ENCODE peak calls at places on chromosomes 7 and 10, in five cellular contexts. E is hippocampal formation; S is pancreas; B is activated effector memory CD4-positive, alpha-beta T cell treated with Interleukin-2 at 50 U/mL for 16 hours; O is NCI-H1417. Y is an unnamed sample.

GRCh38 chr7:130393799-130394411 is 13.6 kb downstream of the CPA1 start:
- DNase-seq in E (no peak), O (no peak), S (no peak), B (no peak), Y (no peak)

GRCh38 chr7:131961281-131961680 is 404.9 kb upstream of the PODXL start:
- DNase-seq in S (no peak), O (peak; percentile 54), E (no peak), B (no peak), Y (peak; percentile 86)

GRCh38 chr10:50622497-50623298 is 1.1 kb downstream of the SGMS1 start:
- DNase-seq in S (peak; percentile 73), B (peak; percentile 19), O (peak; percentile 55), E (peak; percentile 56), Y (peak; percentile 15)

GRCh38 chr7:21947056-21947455 is 1.4 kb upstream of the CDCA7L start:
- DNase-seq in B (no peak), S (no peak), O (peak; percentile 56), E (no peak), Y (peak; percentile 13)

GRCh38 chr10:129962092-129962494 is 2.0 kb downstream of the EBF3 start:
- DNase-seq in B (no peak), S (no peak), E (no peak), O (peak; percentile 15), Y (peak; percentile 20)

GRCh38 chr10:74932648-74933047 is 106.2 kb downstream of the KAT6B start:
- DNase-seq in E (no peak), S (peak; percentile 66), B (no peak), O (peak; percentile 47), Y (peak; percentile 13)

GRCh38 chr10:124168581-124168980 is 75.2 kb upstream of the CHST15 start:
- DNase-seq in E (no peak), B (no peak), O (no peak), S (no peak), Y (no peak)

GRCh38 chr7:104972510-104972909 is 41.5 kb upstream of the KMT2E start:
- DNase-seq in S (no peak), B (no peak), E (no peak), O (no peak), Y (no peak)

GRCh38 chr7:117098457-117098856 is 145.2 kb downstream of the ST7 start:
- DNase-seq in S (no peak), B (no peak), E (no peak), O (no peak), Y (no peak)

GRCh38 chr10:99125879-99126278 is 109.8 kb downstream of the HPSE2 start:
- DNase-seq in B (no peak), E (no peak), S (no peak), O (no peak), Y (no peak)

GRCh38 chr7:106054133-106054532 is 58.0 kb downstream of the SYPL1 start:
- DNase-seq in S (no peak), E (no peak), B (no peak), O (no peak), Y (no peak)

GRCh38 chr7:94314526-94314925 is 80.2 kb upstream of the COL1A2 start:
- DNase-seq in E (no peak), O (peak; percentile 79), B (no peak), S (no peak), Y (no peak)

GRCh38 chr10:17835688-17836087 is 26.5 kb downstream of the MRC1 start:
- DNase-seq in S (no peak), E (no peak), O (no peak), B (no peak), Y (no peak)

GRCh38 chr7:150329331-150330106 is 6.2 kb upstream of the ACTR3C start:
- DNase-seq in O (no peak), E (no peak), S (peak; percentile 68), B (no peak), Y (no peak)

GRCh38 chr7:150408393-150409299 is 29.5 kb downstream of the ZNF775 start:
- DNase-seq in O (no peak), E (no peak), B (no peak), S (no peak), Y (no peak)

GRCh38 chr7:38179719-38180333 is 1.8 kb downstream of the STARD3NL start:
- DNase-seq in O (no peak), B (no peak), S (no peak), E (no peak), Y (no peak)

GRCh38 chr10:82660205-82660604 is 785.2 kb downstream of the NRG3 start:
- DNase-seq in O (peak; percentile 6), S (no peak), E (no peak), B (no peak), Y (no peak)

GRCh38 chr7:6252310-6252709 is 20.1 kb downstream of the CYTH3 start:
- DNase-seq in O (no peak), S (no peak), B (no peak), E (no peak), Y (no peak)

GRCh38 chr10:34994565-34995142 is 95.5 kb downstream of the CUL2 start:
- DNase-seq in B (peak; percentile 3), E (peak; percentile 26), S (peak; percentile 63), O (peak; percentile 62), Y (peak; percentile 26)

GRCh38 chr10:22803201-22803895 is 89.0 kb upstream of the PIP4K2A start:
- DNase-seq in S (no peak), O (no peak), B (no peak), E (no peak), Y (no peak)

GRCh38 chr7:149741629-149742028 is 31.8 kb downstream of the ZNF467 start:
- DNase-seq in S (no peak), O (peak; percentile 67), E (peak; percentile 41), B (no peak), Y (peak; percentile 22)

GRCh38 chr10:100370561-100370975 is 23.5 kb downstream of the SCD start:
- DNase-seq in O (no peak), E (no peak), B (no peak), S (no peak), Y (no peak)

GRCh38 chr10:132458595-132459251 is 61.7 kb downstream of the PWWP2B start:
- DNase-seq in O (peak; percentile 43), S (peak; percentile 91), B (peak; percentile 46), E (no peak), Y (peak; percentile 34)

GRCh38 chr7:131546583-131547111 is 9.8 kb downstream of the PODXL start:
- DNase-seq in E (no peak), O (no peak), S (no peak), B (no peak), Y (no peak)

GRCh38 chr7:108413782-108414492 is 42.3 kb downstream of the NRCAM start:
- DNase-seq in S (no peak), B (no peak), E (no peak), O (no peak), Y (no peak)

GRCh38 chr10:43706166-43706565 is 57.5 kb upstream of the ZNF32 start:
- DNase-seq in E (no peak), S (no peak), O (no peak), B (no peak), Y (no peak)

GRCh38 chr7:22338875-22339274 is 18.1 kb downstream of the RAPGEF5 start:
- DNase-seq in O (peak; percentile 51), B (no peak), E (no peak), S (no peak), Y (peak; percentile 44)

GRCh38 chr10:130067893-130068292 is 42.7 kb downstream of the C10orf143 start:
- DNase-seq in S (no peak), B (no peak), O (no peak), E (no peak), Y (no peak)

GRCh38 chr10:100883322-100883821 is 29.4 kb upstream of the SLF2 start:
- DNase-seq in E (no peak), B (no peak), S (no peak), O (no peak), Y (no peak)

GRCh38 chr10:131821378-131822012 is 79.3 kb upstream of the PPP2R2D start:
- DNase-seq in E (no peak), B (no peak), S (no peak), O (no peak), Y (no peak)